ENCODE peak calls at places on chromosomes 7 and 10, in four cellular contexts. One of them, this sample, is unnamed.
A peak's percentile ranks its signal among the peaks of the same experiment; 100 is the strongest.

GRCh38 chr10:42952358-42952757 is 124.5 kb upstream of the RET start:
- DNase-seq in Caco-2: peak; percentile 60
- DNase-seq in IMR-90: no peak
- DNase-seq in stomach: peak; percentile 25
- DNase-seq in this sample: no peak

GRCh38 chr10:115772606-115773005 is 500.4 kb downstream of the GFRA1 start:
- DNase-seq in stomach: no peak
- DNase-seq in IMR-90: peak; percentile 90
- DNase-seq in Caco-2: no peak
- DNase-seq in this sample: no peak

GRCh38 chr10:78852856-78853255 is 215.9 kb upstream of the ZMIZ1 start:
- DNase-seq in stomach: peak; percentile 39
- DNase-seq in Caco-2: no peak
- DNase-seq in IMR-90: peak; percentile 4
- DNase-seq in this sample: no peak

GRCh38 chr10:6737758-6738463 is 157.8 kb upstream of the PRKCQ start:
- DNase-seq in Caco-2: no peak
- DNase-seq in stomach: no peak
- DNase-seq in IMR-90: peak; percentile 77
- DNase-seq in this sample: no peak

GRCh38 chr10:77823811-77824542 is 102.6 kb downstream of the DLG5 start:
- DNase-seq in Caco-2: no peak
- DNase-seq in stomach: no peak
- DNase-seq in IMR-90: no peak
- DNase-seq in this sample: no peak

GRCh38 chr10:22854935-22855421 is 72.9 kb upstream of the ARMC3 start:
- DNase-seq in Caco-2: no peak
- DNase-seq in IMR-90: peak; percentile 27
- DNase-seq in stomach: no peak
- DNase-seq in this sample: no peak

GRCh38 chr7:80284848-80285247 is 150.2 kb downstream of the GNAI1 start:
- DNase-seq in stomach: no peak
- DNase-seq in Caco-2: no peak
- DNase-seq in IMR-90: peak; percentile 95
- DNase-seq in this sample: no peak

GRCh38 chr7:157650801-157651200 is 314.0 kb downstream of the DNAJB6 start:
- DNase-seq in IMR-90: no peak
- DNase-seq in stomach: no peak
- DNase-seq in Caco-2: no peak
- DNase-seq in this sample: no peak

GRCh38 chr10:84373000-84373399 is 44.6 kb downstream of the CCSER2 start:
- DNase-seq in stomach: no peak
- DNase-seq in Caco-2: no peak
- DNase-seq in IMR-90: no peak
- DNase-seq in this sample: no peak

GRCh38 chr7:83672157-83672556 is 23.2 kb upstream of the SEMA3E start:
- DNase-seq in IMR-90: no peak
- DNase-seq in Caco-2: no peak
- DNase-seq in stomach: no peak
- DNase-seq in this sample: no peak

GRCh38 chr10:58791137-58791536 is 278.5 kb downstream of the BICC1 start:
- DNase-seq in IMR-90: peak; percentile 55
- DNase-seq in Caco-2: no peak
- DNase-seq in stomach: no peak
- DNase-seq in this sample: no peak

GRCh38 chr7:98826811-98827231 is 43.0 kb downstream of the TMEM130 start:
- DNase-seq in IMR-90: no peak
- DNase-seq in stomach: peak; percentile 67
- DNase-seq in Caco-2: no peak
- DNase-seq in this sample: no peak

GRCh38 chr10:44968101-44968886 is 8.7 kb downstream of the RASSF4 start:
- DNase-seq in Caco-2: no peak
- DNase-seq in IMR-90: no peak
- DNase-seq in stomach: no peak
- DNase-seq in this sample: no peak

GRCh38 chr7:81013036-81013435 is 94.2 kb upstream of the SEMA3C start:
- DNase-seq in IMR-90: peak; percentile 48
- DNase-seq in stomach: no peak
- DNase-seq in Caco-2: no peak
- DNase-seq in this sample: no peak

GRCh38 chr7:361680-362415 is 71.9 kb downstream of the FOXL3 start:
- DNase-seq in stomach: no peak
- DNase-seq in IMR-90: no peak
- DNase-seq in Caco-2: no peak
- DNase-seq in this sample: no peak

GRCh38 chr10:55283041-55283440 is 482.0 kb upstream of the PCDH15 start:
- DNase-seq in stomach: no peak
- DNase-seq in Caco-2: no peak
- DNase-seq in IMR-90: no peak
- DNase-seq in this sample: no peak

GRCh38 chr7:4074407-4074806 is 607.7 kb upstream of the FOXK1 start:
- DNase-seq in IMR-90: no peak
- DNase-seq in Caco-2: no peak
- DNase-seq in stomach: peak; percentile 7
- DNase-seq in this sample: no peak

DNA sequence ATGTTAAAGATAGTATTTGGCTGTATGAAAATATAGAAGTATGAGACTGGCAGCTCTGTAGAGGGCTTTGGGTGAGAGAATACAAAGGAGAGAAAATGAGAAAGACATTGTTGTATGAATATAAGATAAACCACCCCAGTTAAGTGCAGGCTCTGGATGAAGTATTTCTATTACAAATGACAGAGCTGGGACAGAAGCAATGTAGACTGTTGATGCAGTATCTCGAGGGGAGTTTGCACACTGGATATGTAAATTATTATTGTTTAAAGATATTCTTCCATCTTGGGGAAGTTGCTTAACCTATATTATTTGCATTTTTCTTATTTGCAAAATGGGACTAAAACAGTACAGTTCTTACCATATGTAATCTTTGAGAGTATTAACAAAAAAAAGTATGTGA is 31.5 kb downstream of the ENTPD1 start:
- DNase-seq in IMR-90: no peak
- DNase-seq in stomach: no peak
- DNase-seq in Caco-2: no peak
- DNase-seq in this sample: no peak
- H3K4me1 ChIP-seq in IMR-90: no peaks in the 10 kb centered on the region
- H3K4me1 ChIP-seq in stomach: no peaks in the 10 kb centered on the region
- H3K4me1 ChIP-seq in Caco-2: no peaks in the 10 kb centered on the region
- H3K4me1 ChIP-seq in this sample: no peaks in the 10 kb centered on the region

GRCh38 chr10:101131962-101132635 is 999 bp downstream of the TLX1 start:
- DNase-seq in stomach: no peak
- DNase-seq in Caco-2: no peak
- DNase-seq in IMR-90: no peak
- DNase-seq in this sample: no peak
- H3K4me3 ChIP-seq in stomach: peak overlapping the region; percentile 11
- H3K4me3 ChIP-seq in Caco-2: peak overlapping the region; percentile 51
- H3K4me3 ChIP-seq in IMR-90: no peak overlapping the region
- H3K4me3 ChIP-seq in this sample: no peak overlapping the region

GRCh38 chr10:61063911-61064310 is 119.9 kb upstream of the RHOBTB1 start:
- DNase-seq in Caco-2: no peak
- DNase-seq in stomach: no peak
- DNase-seq in IMR-90: peak; percentile 23
- DNase-seq in this sample: no peak
- H3K4me1 ChIP-seq in Caco-2: peaks cover 55% of the 10 kb centered on the region
- H3K4me1 ChIP-seq in stomach: no peaks in the 10 kb centered on the region
- H3K4me1 ChIP-seq in IMR-90: peaks cover 1% of the 10 kb centered on the region
- H3K4me1 ChIP-seq in this sample: no peaks in the 10 kb centered on the region

GRCh38 chr10:124043310-124044142 is 49.9 kb downstream of the CHST15 start:
- DNase-seq in Caco-2: no peak
- DNase-seq in IMR-90: no peak
- DNase-seq in stomach: no peak
- DNase-seq in this sample: no peak

GRCh38 chr10:124044143-124044862 is 49.1 kb downstream of the CHST15 start:
- DNase-seq in IMR-90: no peak
- DNase-seq in Caco-2: no peak
- DNase-seq in stomach: no peak
- DNase-seq in this sample: no peak

GRCh38 chr10:124041684-124042445 is 51.5 kb downstream of the CHST15 start:
- DNase-seq in IMR-90: no peak
- DNase-seq in Caco-2: no peak
- DNase-seq in stomach: no peak
- DNase-seq in this sample: no peak

GRCh38 chr10:124040454-124040853 is 52.9 kb downstream of the CHST15 start:
- DNase-seq in Caco-2: no peak
- DNase-seq in stomach: no peak
- DNase-seq in IMR-90: no peak
- DNase-seq in this sample: no peak

DNA sequence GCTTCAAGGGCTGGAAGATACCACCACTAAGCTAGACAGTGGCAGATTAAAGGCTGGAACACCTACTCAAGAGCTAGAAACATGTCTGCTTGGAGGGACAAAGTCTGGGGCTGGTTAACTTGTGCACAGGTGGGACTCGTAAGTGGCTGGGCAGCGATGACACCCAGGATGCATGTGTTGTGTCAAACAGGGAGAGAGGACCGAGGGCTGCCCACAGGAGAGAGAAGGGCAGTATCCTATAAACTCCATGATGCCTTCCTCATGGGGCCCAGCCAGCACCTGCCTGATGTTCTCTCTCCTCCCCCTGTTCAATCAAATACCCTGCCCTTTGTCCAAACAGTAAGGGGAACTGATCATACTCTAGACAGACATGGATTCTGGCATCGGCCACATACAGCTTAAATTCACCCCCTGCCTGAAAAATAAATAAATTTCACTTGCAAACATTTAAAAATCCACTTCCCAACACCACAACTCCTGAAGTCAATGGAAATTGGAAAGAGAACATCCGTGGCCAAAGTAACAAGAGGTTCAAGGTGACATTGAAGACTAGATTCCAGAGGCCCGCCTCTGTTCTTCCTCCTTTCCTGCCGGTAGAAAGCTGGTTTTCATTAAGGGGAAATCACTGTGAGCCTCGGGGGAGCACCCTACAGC is 50.6 kb downstream of the CHST15 start:
- DNase-seq in Caco-2: no peak
- DNase-seq in IMR-90: no peak
- DNase-seq in stomach: no peak
- DNase-seq in this sample: no peak
- H3K4me3 ChIP-seq in Caco-2: no peak overlapping the region
- H3K4me3 ChIP-seq in IMR-90: no peak overlapping the region
- H3K4me3 ChIP-seq in stomach: no peak overlapping the region
- H3K4me3 ChIP-seq in this sample: no peak overlapping the region

GRCh38 chr10:110357252-110357780 is 52.6 kb upstream of the SMNDC1 start:
- DNase-seq in IMR-90: peak; percentile 99
- DNase-seq in stomach: no peak
- DNase-seq in Caco-2: no peak
- DNase-seq in this sample: peak; percentile 53
- H3K4me1 ChIP-seq in IMR-90: peaks cover 37% of the 10 kb centered on the region
- H3K4me1 ChIP-seq in stomach: peaks cover 19% of the 10 kb centered on the region
- H3K4me1 ChIP-seq in Caco-2: peaks cover 35% of the 10 kb centered on the region
- H3K4me1 ChIP-seq in this sample: peaks cover 42% of the 10 kb centered on the region

DNA sequence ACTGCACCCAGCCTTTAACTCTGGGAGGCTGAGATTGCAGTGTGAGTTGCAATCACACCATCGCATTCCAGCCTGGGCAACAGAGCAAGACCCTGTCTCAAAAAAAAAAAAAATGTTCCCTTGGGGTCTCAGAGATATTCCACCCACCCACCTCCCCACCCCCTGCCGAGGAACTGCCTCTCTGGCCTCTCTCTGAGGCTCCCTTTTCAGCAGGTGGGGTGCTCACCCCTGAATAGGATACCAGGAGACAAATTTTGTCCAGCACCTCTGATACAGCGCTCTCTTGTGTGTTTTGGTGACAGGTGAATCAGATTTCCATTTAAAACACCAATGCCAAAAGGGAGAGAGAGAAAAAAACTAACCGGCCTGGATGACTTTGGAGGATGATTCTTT is 92.6 kb upstream of the KIF5B start:
- DNase-seq in IMR-90: no peak
- DNase-seq in Caco-2: no peak
- DNase-seq in stomach: no peak
- DNase-seq in this sample: no peak
- H3K4me3 ChIP-seq in IMR-90: no peak overlapping the region
- H3K4me3 ChIP-seq in Caco-2: no peak overlapping the region
- H3K4me3 ChIP-seq in stomach: no peak overlapping the region
- H3K4me3 ChIP-seq in this sample: no peak overlapping the region

GRCh38 chr7:8710124-8710523 is 276.7 kb downstream of the NXPH1 start:
- DNase-seq in stomach: no peak
- DNase-seq in IMR-90: no peak
- DNase-seq in Caco-2: no peak
- DNase-seq in this sample: no peak
- H3K4me1 ChIP-seq in stomach: no peaks in the 10 kb centered on the region
- H3K4me1 ChIP-seq in IMR-90: no peaks in the 10 kb centered on the region
- H3K4me1 ChIP-seq in Caco-2: no peaks in the 10 kb centered on the region
- H3K4me1 ChIP-seq in this sample: no peaks in the 10 kb centered on the region

GRCh38 chr7:2979951-2980350 is 63.7 kb downstream of the CARD11 start:
- DNase-seq in IMR-90: no peak
- DNase-seq in Caco-2: no peak
- DNase-seq in stomach: no peak
- DNase-seq in this sample: no peak

GRCh38 chr7:2982401-2982800 is 61.3 kb downstream of the CARD11 start:
- DNase-seq in IMR-90: no peak
- DNase-seq in Caco-2: no peak
- DNase-seq in stomach: no peak
- DNase-seq in this sample: no peak

GRCh38 chr7:2981103-2981480 is 62.6 kb downstream of the CARD11 start:
- DNase-seq in IMR-90: no peak
- DNase-seq in stomach: no peak
- DNase-seq in Caco-2: no peak
- DNase-seq in this sample: no peak

GRCh38 chr7:2979276-2979675 is 64.4 kb downstream of the CARD11 start:
- DNase-seq in IMR-90: no peak
- DNase-seq in stomach: no peak
- DNase-seq in Caco-2: no peak
- DNase-seq in this sample: no peak

DNA sequence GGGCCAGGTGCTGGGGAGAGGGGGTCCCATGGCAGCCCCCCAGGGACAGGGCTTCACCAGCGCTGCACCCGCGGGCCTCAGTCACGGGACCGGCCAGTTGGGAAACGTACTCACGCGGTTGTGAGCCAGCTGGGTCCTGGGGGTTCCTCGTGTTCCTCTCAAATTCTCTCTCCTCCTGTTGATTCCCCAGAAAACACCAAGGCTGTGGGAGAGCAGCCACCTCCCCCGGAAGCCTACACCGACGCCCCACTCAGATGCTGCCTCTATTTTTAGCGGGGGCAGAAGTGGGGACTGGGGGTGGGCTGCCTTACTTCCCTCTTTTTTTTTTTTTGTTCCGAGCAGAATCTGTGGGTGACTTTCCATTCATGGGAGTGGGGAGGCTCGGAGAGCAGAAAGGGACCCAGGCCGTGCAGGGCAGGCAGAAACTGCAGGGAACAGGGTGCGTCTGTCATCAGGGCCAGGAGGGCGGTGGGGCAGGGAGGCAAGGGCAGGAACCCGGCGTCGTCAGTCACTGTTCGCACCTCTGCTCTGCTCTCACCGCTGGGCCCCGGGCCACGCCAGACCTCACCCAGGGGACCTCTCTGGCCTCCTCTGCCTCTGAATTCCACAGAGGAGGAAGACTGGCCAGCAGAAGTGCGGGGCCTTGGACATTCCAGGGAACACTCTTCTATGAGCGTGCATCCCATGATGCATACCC is 63.1 kb downstream of the CARD11 start:
- DNase-seq in IMR-90: no peak
- DNase-seq in Caco-2: no peak
- DNase-seq in stomach: no peak
- DNase-seq in this sample: no peak
- H3K4me3 ChIP-seq in IMR-90: no peak overlapping the region
- H3K4me3 ChIP-seq in Caco-2: no peak overlapping the region
- H3K4me3 ChIP-seq in stomach: peak overlapping the region; percentile 2
- H3K4me3 ChIP-seq in this sample: no peak overlapping the region

This sample was measured in effector memory CD4-positive, alpha-beta T cell.